ENCODE peak calls at places on chromosomes 6 and 20, in five cellular contexts. Y, G, S, I and P are unnamed samples. For H3K27me3 and H3K4me1, the result is how much of the 10 kb centered on the place peaks cover.

GRCh38 chr6:159169193-159169555 is at the start of gene FNDC1:
- DNase-seq in S (peak), G (no peak), Y (no peak), I (no peak), P (peak)

GRCh38 chr6:154766288-154766687 is 33.1 kb downstream of the SCAF8 start:
- DNase-seq in Y (no peak), I (no peak), S (no peak), G (no peak), P (no peak)

GRCh38 chr6:145705561-145705960 is 29.8 kb downstream of the EPM2A start:
- DNase-seq in I (no peak), S (no peak), Y (no peak), G (no peak), P (no peak)

GRCh38 chr6:104095661-104096416 is 763.9 kb downstream of the HACE1 start:
- DNase-seq in I (no peak), G (no peak), S (no peak), Y (no peak), P (no peak)

GRCh38 chr6:21800948-21801438 is 207.4 kb downstream of the SOX4 start:
- DNase-seq in G (no peak), S (no peak), Y (no peak), I (no peak), P (no peak)

GRCh38 chr20:47293524-47294157 is 62.9 kb downstream of the ZMYND8 start:
- DNase-seq in Y (no peak), G (no peak), S (no peak), I (no peak), P (no peak)

GRCh38 chr20:25637247-25637646 is 13.4 kb upstream of the NANP start:
- DNase-seq in I (no peak), G (no peak), S (no peak), Y (no peak), P (no peak)

GRCh38 chr20:46367967-46368901 is 38.2 kb downstream of the ELMO2 start:
- DNase-seq in G (no peak), Y (no peak), I (peak), S (no peak), P (no peak)

GRCh38 chr6:32845381-32845884 is 1.6 kb upstream of the PSMB8 start:
- DNase-seq in G (no peak), S (peak), I (peak), Y (no peak), P (no peak)

GRCh38 chr20:38298768-38299288 is 5.1 kb upstream of the BPI start:
- DNase-seq in Y (no peak), I (peak), G (peak), S (peak), P (peak)

GRCh38 chr20:15977026-15977425 is 596.2 kb downstream of the KIF16B start:
- DNase-seq in G (no peak), Y (no peak), S (no peak), I (no peak), P (no peak)
- H3K27me3 ChIP-seq in G (under half), Y (under half), S (under half), I (under half), P (under half)

GRCh38 chr6:3540980-3541379 is 84.1 kb upstream of the SLC22A23 start:
- DNase-seq in Y (no peak), S (no peak), G (no peak), I (no peak), P (no peak)

GRCh38 chr6:3542032-3542640 is 85.3 kb upstream of the SLC22A23 start:
- DNase-seq in S (peak), Y (no peak), I (no peak), G (no peak), P (no peak)

GRCh38 chr6:3549314-3549940 is 92.6 kb upstream of the SLC22A23 start:
- DNase-seq in I (no peak), Y (no peak), S (no peak), G (no peak), P (no peak)

GRCh38 chr6:3545156-3545555 is 88.3 kb upstream of the SLC22A23 start:
- DNase-seq in S (no peak), I (no peak), Y (no peak), G (no peak), P (no peak)

DNA sequence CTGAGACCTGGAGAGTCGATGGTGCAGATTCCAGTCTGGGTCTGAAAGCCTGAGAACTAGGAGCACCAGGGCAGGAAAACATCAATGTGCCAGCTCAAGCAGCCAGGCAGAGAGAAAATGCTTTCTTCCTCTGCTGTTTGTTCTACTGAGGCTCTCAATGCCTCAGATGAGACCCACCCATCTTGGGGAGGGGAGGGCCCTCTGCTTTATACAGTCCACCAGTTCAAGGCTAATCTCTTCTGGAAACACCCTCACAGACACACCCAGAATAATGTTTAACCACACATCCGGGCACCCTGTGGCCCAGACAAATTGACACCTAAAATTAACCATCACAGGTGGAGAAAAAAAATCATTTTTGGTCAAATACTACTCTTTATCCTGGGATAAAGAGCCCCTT is 89.3 kb upstream of the SLC22A23 start:
- DNase-seq in Y (no peak), S (peak), G (no peak), I (no peak), P (no peak)
- TF ChIP-seq POLR2A in Y (no peak), S (no peak), G (no peak), I (no peak), P (no peak)

GRCh38 chr6:144153971-144154370 is 3.7 kb downstream of the STX11 start:
- DNase-seq in S (no peak), I (no peak), G (no peak), Y (no peak), P (no peak)

GRCh38 chr6:144156991-144157390 is 6.7 kb downstream of the STX11 start:
- DNase-seq in I (no peak), S (no peak), G (no peak), Y (no peak), P (no peak)

GRCh38 chr6:144155529-144155928 is 5.2 kb downstream of the STX11 start:
- DNase-seq in G (no peak), Y (no peak), I (no peak), S (no peak), P (no peak)

GRCh38 chr6:144158133-144158532 is 7.8 kb downstream of the STX11 start:
- DNase-seq in G (peak), I (no peak), Y (no peak), S (no peak), P (peak)

GRCh38 chr6:144156334-144156733 is 6.0 kb downstream of the STX11 start:
- DNase-seq in G (no peak), I (no peak), Y (no peak), S (no peak), P (no peak)
- H3K4me1 ChIP-seq in G (under half), I (under half), Y (under half), S (under half), P (under half)

DNA sequence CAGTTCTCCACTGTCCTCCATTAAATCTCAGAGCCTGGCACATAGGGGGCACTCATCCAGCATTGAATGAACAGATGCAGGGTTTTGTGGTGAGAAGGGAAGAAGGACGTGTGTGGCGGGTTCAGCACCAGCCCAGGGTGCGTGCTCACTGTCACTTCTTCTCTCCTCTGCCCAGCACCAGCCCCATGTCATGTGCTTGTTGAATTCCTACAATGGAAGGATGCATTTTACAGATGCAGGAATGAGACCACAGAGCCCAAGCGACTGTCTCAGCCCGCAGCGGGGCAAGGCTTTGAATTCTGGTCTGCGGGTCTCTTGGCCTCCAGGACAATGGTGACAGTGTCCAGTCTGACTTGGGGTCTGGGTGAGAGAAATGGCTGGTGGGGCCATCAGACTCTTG is 150.0 kb downstream of the CEBPB start:
- DNase-seq in Y (no peak), G (no peak), I (peak), S (no peak), P (no peak)
- H3K27me3 ChIP-seq in Y (under half), G (under half), I (under half), S (under half), P (under half)